ENCODE peak calls at places on chromosomes 11 and 22, in seven cellular contexts. N is fibroblast of the conjunctiva; Y is LoVo; R is stimulated activated naive CD8-positive, alpha-beta T cell treated with anti-CD3 and anti-CD28 coated beads, Interleukin-15, amount 100 ng/mL, for 72 hours; M is AG10803; G is MCF 10A; A is NCI-H1930. X is an unnamed sample.
A peak's percentile ranks its signal among the peaks of the same experiment; 100 is the strongest.

GRCh38 chr11:65471410-65471762 is 27.5 kb upstream of the MALAT1 start:
- DNase-seq in N (no peak), G (peak; percentile 85), M (peak; percentile 84), R (peak; percentile 34), Y (no peak), A (no peak), X (no peak)

GRCh38 chr11:120326845-120327281 is 1.8 kb downstream of the TLCD5 start:
- DNase-seq in A (no peak), M (no peak), R (no peak), N (no peak), Y (no peak), G (no peak), X (no peak)

GRCh38 chr11:32255876-32256275 is 165.0 kb downstream of the RCN1 start:
- DNase-seq in N (no peak), G (no peak), Y (no peak), A (no peak), R (no peak), M (no peak), X (no peak)

GRCh38 chr11:68468217-68468828 is 7.8 kb downstream of the PPP6R3 start:
- DNase-seq in N (no peak), Y (no peak), A (no peak), M (no peak), G (no peak), R (no peak), X (no peak)

GRCh38 chr11:97140885-97141494 is 751.2 kb downstream of the JRKL start:
- DNase-seq in A (no peak), Y (peak; percentile 8), M (no peak), R (no peak), N (no peak), G (peak; percentile 46), X (no peak)

GRCh38 chr11:86588566-86589090 is 83.8 kb downstream of the ME3 start:
- DNase-seq in Y (no peak), N (no peak), R (no peak), A (peak; percentile 9), M (no peak), G (no peak), X (no peak)

GRCh38 chr22:49955581-49956417 is 4.8 kb upstream of the PIM3 start:
- DNase-seq in M (no peak), N (no peak), G (no peak), A (no peak), R (no peak), Y (no peak), X (no peak)

GRCh38 chr11:5288108-5288911 is 13.4 kb downstream of the OR51B4 start:
- DNase-seq in R (no peak), G (no peak), M (no peak), A (no peak), Y (no peak), N (no peak), X (no peak)

GRCh38 chr11:1852885-1853284 is at the start of gene LSP1:
- DNase-seq in M (no peak), R (peak; percentile 94), N (no peak), Y (no peak), G (no peak), A (no peak), X (peak; percentile 53)

GRCh38 chr11:128300785-128301184 is 286.6 kb downstream of the ETS1 start:
- DNase-seq in Y (no peak), R (no peak), A (no peak), G (no peak), M (no peak), N (no peak), X (no peak)

GRCh38 chr11:83033972-83034672 is 37.6 kb downstream of the RAB30 start:
- DNase-seq in N (peak; percentile 92), A (no peak), M (peak; percentile 97), G (peak; percentile 77), Y (peak; percentile 83), R (no peak), X (no peak)

GRCh38 chr11:9990221-9990973 is 303.6 kb downstream of the SBF2 start:
- DNase-seq in Y (no peak), N (peak; percentile 29), R (no peak), G (no peak), A (no peak), M (peak; percentile 54), X (no peak)

GRCh38 chr11:96293583-96293982 is 49.4 kb downstream of the MAML2 start:
- DNase-seq in A (no peak), N (no peak), M (peak; percentile 44), R (peak; percentile 27), Y (no peak), G (no peak), X (no peak)

GRCh38 chr22:19460036-19460435 is 12.5 kb upstream of the C22orf39 start:
- DNase-seq in N (no peak), M (no peak), A (no peak), G (no peak), R (no peak), Y (no peak), X (no peak)

GRCh38 chr11:126862664-126863247 is 137.8 kb downstream of the KIRREL3 start:
- DNase-seq in N (no peak), M (no peak), A (no peak), R (no peak), Y (no peak), G (no peak), X (no peak)

GRCh38 chr11:31956310-31956709 is 134.6 kb upstream of the RCN1 start:
- DNase-seq in Y (no peak), R (no peak), M (peak; percentile 21), A (no peak), G (no peak), N (no peak), X (no peak)

GRCh38 chr11:3950996-3951662 is 95.7 kb downstream of the STIM1 start:
- DNase-seq in N (peak; percentile 59), A (no peak), R (no peak), M (peak; percentile 67), G (no peak), Y (no peak), X (no peak)

GRCh38 chr11:58914821-58915543 is 24.3 kb upstream of the GLYATL1 start:
- DNase-seq in A (no peak), Y (no peak), N (no peak), M (no peak), G (peak; percentile 24), R (no peak), X (no peak)

GRCh38 chr11:44765026-44765595 is 38.3 kb downstream of the TSPAN18 start:
- DNase-seq in A (no peak), Y (no peak), N (no peak), G (no peak), M (no peak), R (no peak), X (no peak)

GRCh38 chr11:103338621-103339484 is 229.6 kb downstream of the DYNC2H1 start:
- DNase-seq in A (no peak), Y (no peak), R (no peak), N (no peak), M (peak; percentile 44), G (peak; percentile 2), X (no peak)

GRCh38 chr11:60918941-60919275 is 5.0 kb downstream of the TMEM109 start:
- DNase-seq in Y (no peak), R (no peak), M (no peak), A (no peak), N (no peak), G (no peak), X (no peak)

GRCh38 chr11:130403301-130403804 is 25.1 kb downstream of the ADAMTS8 start:
- DNase-seq in R (no peak), Y (no peak), G (peak; percentile 64), A (no peak), N (peak; percentile 63), M (peak; percentile 90), X (no peak)

GRCh38 chr11:91947215-91947614 is 277.4 kb upstream of the FAT3 start:
- DNase-seq in Y (no peak), R (no peak), N (no peak), A (no peak), G (peak; percentile 55), M (peak; percentile 82), X (no peak)

GRCh38 chr11:88357323-88358039 is 19.9 kb upstream of the CTSC start:
- DNase-seq in M (peak; percentile 15), Y (no peak), N (no peak), R (no peak), A (no peak), G (peak; percentile 57), X (no peak)

GRCh38 chr11:34750692-34751405 is 130.0 kb downstream of the EHF start:
- DNase-seq in R (no peak), Y (no peak), M (no peak), A (no peak), N (no peak), G (peak; percentile 30), X (no peak)

GRCh38 chr11:66289548-66290331 is 797 bp upstream of the YIF1A start:
- DNase-seq in M (no peak), G (no peak), N (no peak), A (no peak), R (peak; percentile 86), Y (peak; percentile 65), X (peak; percentile 42)

GRCh38 chr22:31230871-31231621 is 18.9 kb downstream of the LIMK2 start:
- DNase-seq in M (peak; percentile 65), G (peak; percentile 47), N (peak; percentile 46), A (no peak), Y (no peak), R (no peak), X (peak; percentile 17)

GRCh38 chr22:43991316-43992020 is 32.6 kb upstream of the PARVB start:
- DNase-seq in A (no peak), N (no peak), R (no peak), M (no peak), Y (no peak), G (no peak), X (no peak)

GRCh38 chr22:46750861-46751260 is 11.6 kb upstream of the TBC1D22A start:
- DNase-seq in Y (peak; percentile 50), N (no peak), A (no peak), R (no peak), G (no peak), M (no peak), X (no peak)

GRCh38 chr11:121777056-121777455 is 324.3 kb upstream of the SORL1-AS1 start:
- DNase-seq in R (no peak), M (peak; percentile 11), N (no peak), G (no peak), Y (no peak), A (no peak), X (no peak)

GRCh38 chr22:45682069-45682468 is 10.4 kb downstream of the ATXN10 start:
- DNase-seq in G (no peak), M (no peak), R (no peak), Y (no peak), N (no peak), A (no peak), X (no peak)

GRCh38 chr11:84358034-84358433 is 1071.9 kb upstream of the CCDC90B start:
- DNase-seq in R (no peak), A (no peak), Y (no peak), M (no peak), G (no peak), N (no peak), X (no peak)

GRCh38 chr22:49208768-49209252 is 618.9 kb downstream of the BRD1 start:
- DNase-seq in G (no peak), A (no peak), R (no peak), Y (no peak), N (no peak), M (no peak), X (no peak)

GRCh38 chr22:17199131-17199731 is 20.0 kb downstream of the ADA2 start:
- DNase-seq in Y (no peak), M (peak; percentile 80), N (peak; percentile 30), R (no peak), A (no peak), G (no peak), X (no peak)

GRCh38 chr22:42001127-42001526 is 2.5 kb downstream of the WBP2NL start:
- DNase-seq in G (no peak), R (no peak), N (no peak), Y (no peak), M (no peak), A (no peak), X (no peak)

GRCh38 chr22:38504731-38505594 is 1.1 kb downstream of the DDX17 start:
- DNase-seq in A (no peak), Y (no peak), M (peak; percentile 60), R (peak; percentile 59), G (peak; percentile 51), N (no peak), X (no peak)

GRCh38 chr11:72723508-72723907 is 28.7 kb downstream of the ARAP1 start:
- DNase-seq in A (no peak), Y (no peak), G (no peak), N (no peak), M (no peak), R (no peak), X (no peak)

GRCh38 chr11:72842126-72842525 is 27.9 kb downstream of the ATG16L2 start:
- DNase-seq in Y (no peak), G (no peak), R (no peak), M (no peak), N (no peak), A (no peak), X (no peak)